ENCODE peak calls at places on chromosomes 2 and 18, in six cellular contexts. S, D, C, V, B and Z are unnamed samples.

GRCh38 chr2:152031747-152032146 is 67.1 kb downstream of the CACNB4 start:
- DNase-seq in S (no peak), D (no peak), C (no peak), V (no peak), B (no peak), Z (no peak)

GRCh38 chr2:196983934-196984333 is 57.4 kb upstream of the PGAP1 start:
- DNase-seq in S (no peak), D (no peak), C (no peak), V (no peak), B (no peak), Z (no peak)

GRCh38 chr2:239343946-239344856 is 56.6 kb downstream of the HDAC4 start:
- DNase-seq in S (no peak), D (no peak), C (no peak), V (no peak), B (no peak), Z (peak; percentile 32)

GRCh38 chr2:60351321-60351720 is 202.1 kb downstream of the BCL11A start:
- DNase-seq in S (no peak), D (peak; percentile 82), C (no peak), V (no peak), B (no peak), Z (no peak)

GRCh38 chr2:8625399-8626283 is 56.2 kb upstream of the ID2 start:
- DNase-seq in S (no peak), D (no peak), C (peak; percentile 15), V (no peak), B (no peak), Z (no peak)

GRCh38 chr2:75547345-75548035 is 13.2 kb downstream of the EVA1A start:
- DNase-seq in S (no peak), D (no peak), C (no peak), V (no peak), B (no peak), Z (no peak)

GRCh38 chr2:18630101-18630500 is 40.7 kb upstream of the NT5C1B start:
- DNase-seq in S (no peak), D (no peak), C (no peak), V (no peak), B (no peak), Z (no peak)

GRCh38 chr2:223930002-223930976 is 14.8 kb downstream of the WDFY1 start:
- DNase-seq in S (no peak), D (no peak), C (peak; percentile 54), V (peak; percentile 75), B (peak; percentile 55), Z (no peak)

GRCh38 chr18:37361223-37362157 is 204.1 kb downstream of the CELF4 start:
- DNase-seq in S (no peak), D (no peak), C (no peak), V (no peak), B (no peak), Z (peak; percentile 10)

GRCh38 chr18:37577051-37577611 is 11.5 kb upstream of the CELF4 start:
- DNase-seq in S (no peak), D (no peak), C (no peak), V (no peak), B (no peak), Z (peak; percentile 74)

GRCh38 chr2:11955314-11955713 is 208.9 kb downstream of the LPIN1 start:
- DNase-seq in S (no peak), D (no peak), C (no peak), V (no peak), B (no peak), Z (no peak)

GRCh38 chr18:892316-892715 is 12.4 kb upstream of the ADCYAP1 start:
- DNase-seq in S (no peak), D (no peak), C (no peak), V (no peak), B (no peak), Z (no peak)

GRCh38 chr18:8559612-8560011 is 49.6 kb upstream of the RAB12 start:
- DNase-seq in S (no peak), D (no peak), C (no peak), V (no peak), B (no peak), Z (no peak)

GRCh38 chr2:74498500-74499268 is 719 bp downstream of the LBX2 start:
- DNase-seq in S (no peak), D (no peak), C (no peak), V (no peak), B (no peak), Z (no peak)

GRCh38 chr2:176491172-176491904 is 222.1 kb downstream of the MTX2 start:
- DNase-seq in S (peak; percentile 6), D (peak; percentile 96), C (peak; percentile 69), V (peak; percentile 71), B (no peak), Z (no peak)

GRCh38 chr2:8522682-8523081 is 159.2 kb upstream of the ID2 start:
- DNase-seq in S (no peak), D (no peak), C (no peak), V (no peak), B (no peak), Z (no peak)

GRCh38 chr2:46493241-46493970 is 14.0 kb downstream of the TMEM247 start:
- DNase-seq in S (no peak), D (no peak), C (no peak), V (peak; percentile 34), B (no peak), Z (no peak)

GRCh38 chr2:61670591-61671503 is 132.7 kb upstream of the XPO1 start:
- DNase-seq in S (no peak), D (no peak), C (peak; percentile 60), V (peak; percentile 82), B (peak; percentile 49), Z (peak; percentile 76)

GRCh38 chr2:189115126-189115525 is 64.4 kb downstream of the COL5A2 start:
- DNase-seq in S (no peak), D (no peak), C (no peak), V (no peak), B (no peak), Z (peak; percentile 19)

GRCh38 chr2:81467096-81467495 is 1162.5 kb upstream of the LRRTM1 start:
- DNase-seq in S (no peak), D (no peak), C (no peak), V (no peak), B (no peak), Z (no peak)

GRCh38 chr2:175445276-175445675 is 263.8 kb upstream of the ATP5MC3 start:
- DNase-seq in S (no peak), D (peak; percentile 16), C (no peak), V (no peak), B (no peak), Z (no peak)

GRCh38 chr2:30072250-30072842 is 74.5 kb upstream of the YPEL5 start:
- DNase-seq in S (no peak), D (peak; percentile 88), C (peak; percentile 53), V (peak; percentile 60), B (peak; percentile 61), Z (peak; percentile 81)

GRCh38 chr18:56377161-56377560 is 261.2 kb downstream of the TXNL1 start:
- DNase-seq in S (no peak), D (no peak), C (no peak), V (no peak), B (no peak), Z (no peak)

GRCh38 chr2:8549942-8550341 is 131.9 kb upstream of the ID2 start:
- DNase-seq in S (no peak), D (no peak), C (no peak), V (no peak), B (no peak), Z (no peak)

DNA sequence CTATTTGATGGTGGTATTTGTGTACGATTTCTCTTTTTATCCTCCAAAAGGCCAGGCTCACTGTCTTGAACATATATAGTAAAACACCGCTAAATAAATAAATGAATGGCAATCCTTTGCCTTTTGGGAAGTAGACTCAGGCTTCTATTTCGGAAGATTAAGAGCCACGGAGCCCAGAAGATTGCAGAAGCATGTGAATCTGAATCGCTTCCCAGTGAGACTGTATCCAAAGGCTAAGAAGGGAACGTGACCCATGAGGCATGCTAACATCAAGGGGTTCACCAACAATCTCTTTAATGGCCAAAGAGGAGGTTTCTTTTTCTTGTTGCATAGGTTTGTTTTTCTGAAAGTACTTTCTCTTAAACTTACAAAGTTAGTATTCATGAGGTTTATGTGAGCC is 70.0 kb upstream of the DNMT3A start:
- DNase-seq in S (no peak), D (no peak), C (no peak), V (no peak), B (no peak), Z (no peak)
- H3K4me3 ChIP-seq in S (no peak overlapping the region), D (no peak overlapping the region), C (no peak overlapping the region), V (no peak overlapping the region), B (no peak overlapping the region), Z (no peak overlapping the region)

GRCh38 chr2:120230515-120231471 is 7.6 kb upstream of the TMEM185B start:
- DNase-seq in S (no peak), D (no peak), C (no peak), V (no peak), B (no peak), Z (no peak)
- H3K4me1 ChIP-seq in S (peaks cover 26% of the 10 kb centered on the region), D (peaks cover 17% of the 10 kb centered on the region), C (no peaks in the 10 kb centered on the region), V (no peaks in the 10 kb centered on the region), B (no peaks in the 10 kb centered on the region), Z (no peaks in the 10 kb centered on the region)

DNA sequence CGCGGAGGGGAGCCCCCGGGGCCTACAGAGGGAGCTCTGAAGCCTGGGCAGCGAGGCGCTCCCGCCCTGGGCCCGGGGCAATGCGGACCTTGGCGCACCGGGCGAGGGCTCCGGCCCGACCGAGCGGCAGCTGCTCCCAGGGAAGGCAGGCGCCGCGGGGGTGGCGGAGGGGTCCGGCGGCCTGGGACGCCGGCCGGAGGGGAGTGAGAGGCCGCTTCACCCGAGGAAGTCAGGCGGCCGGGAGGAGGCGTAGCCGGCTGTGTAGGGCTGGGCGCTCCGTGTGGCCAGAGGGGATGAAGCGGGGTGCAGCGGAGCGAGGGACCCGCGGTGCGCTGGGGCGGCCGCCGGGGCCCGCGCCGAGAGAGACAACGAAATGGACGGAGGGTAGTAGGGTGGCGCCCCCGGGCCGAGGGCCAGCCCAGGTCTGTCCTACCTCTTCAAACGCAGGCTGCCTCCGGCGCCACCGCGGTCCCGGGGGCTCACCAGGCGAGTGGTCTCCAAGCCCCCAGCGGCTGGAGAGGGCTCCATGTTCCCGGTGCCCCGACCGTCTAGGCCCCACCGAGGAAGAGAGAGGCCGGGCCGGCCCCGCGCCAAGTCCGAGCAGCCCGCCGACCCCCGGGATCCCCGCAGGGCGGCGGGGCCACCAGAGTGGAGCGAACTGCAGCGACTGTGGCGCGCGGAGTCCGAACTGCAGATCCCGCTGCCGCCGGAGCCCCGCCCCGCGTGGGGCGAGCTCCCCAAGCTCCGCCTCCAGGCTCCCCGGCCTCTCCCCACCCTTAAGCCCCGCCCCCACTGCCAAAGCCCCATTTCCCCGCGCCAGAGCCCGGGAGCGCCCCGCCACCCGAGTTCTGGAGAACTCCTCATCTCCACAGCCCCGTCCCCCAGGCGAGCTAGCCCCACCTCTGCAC is at the start of gene SLC30A3:
- DNase-seq in S (no peak), D (peak; percentile 86), C (peak; percentile 57), V (no peak), B (peak; percentile 64), Z (peak; percentile 76)
- H3K27me3 ChIP-seq in S (peaks cover 16% of the 10 kb centered on the region), D (peaks cover 2% of the 10 kb centered on the region), C (no peaks in the 10 kb centered on the region), V (no peaks in the 10 kb centered on the region), B (no peaks in the 10 kb centered on the region), Z (no peaks in the 10 kb centered on the region)

GRCh38 chr2:101931402-101931801 is 60.4 kb upstream of the IL1R2 start:
- DNase-seq in S (no peak), D (no peak), C (no peak), V (no peak), B (no peak), Z (no peak)

GRCh38 chr2:101930019-101930418 is 61.7 kb upstream of the IL1R2 start:
- DNase-seq in S (no peak), D (no peak), C (no peak), V (no peak), B (no peak), Z (no peak)

DNA sequence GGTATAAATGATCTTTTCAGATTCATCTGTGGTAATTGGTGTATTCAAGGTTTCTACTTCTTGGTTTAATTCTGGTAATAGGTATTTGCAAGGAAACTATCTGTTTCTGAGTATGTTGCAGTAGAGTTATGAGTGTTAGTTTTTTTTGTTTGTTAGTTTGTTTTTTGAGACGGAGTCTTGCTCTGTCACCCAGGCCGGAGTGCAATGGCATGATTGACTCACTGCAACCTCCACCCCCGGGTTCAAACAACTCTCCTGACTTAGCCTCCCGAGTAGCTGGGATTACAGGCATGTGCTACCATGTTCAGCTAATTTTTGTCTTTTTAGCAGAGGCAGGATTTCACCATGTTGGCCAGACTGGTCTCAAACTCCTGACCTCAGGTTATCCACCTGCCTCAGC is 60.9 kb upstream of the IL1R2 start:
- DNase-seq in S (no peak), D (no peak), C (no peak), V (no peak), B (no peak), Z (no peak)
- H3K4me3 ChIP-seq in S (no peak overlapping the region), D (no peak overlapping the region), C (no peak overlapping the region), V (no peak overlapping the region), B (no peak overlapping the region), Z (no peak overlapping the region)